ENCODE peak calls at places on chromosomes 6 and 20, in five cellular contexts. X is progenitor cell of endocrine pancreas, R is PC-3, D is fibroblast of gingiva, W is adipocyte. J is an unnamed sample.

GRCh38 chr6:138647006-138647405 is 126.6 kb upstream of the CCDC28A start:
- DNase-seq in X (no peak), W (peak), D (peak), R (no peak), J (peak)

GRCh38 chr6:13710552-13711383 is 867 bp downstream of the RANBP9 start:
- DNase-seq in D (no peak), R (peak), X (peak), W (peak), J (peak)

GRCh38 chr20:11675920-11676617 is 241.6 kb upstream of the BTBD3 start:
- DNase-seq in W (no peak), R (no peak), D (peak), X (no peak), J (peak)

GRCh38 chr20:24492031-24492607 is 22.7 kb downstream of the SYNDIG1 start:
- DNase-seq in X (no peak), R (no peak), W (no peak), D (no peak), J (no peak)

GRCh38 chr6:134585529-134585873 is 267.6 kb upstream of the SGK1 start:
- DNase-seq in D (no peak), X (no peak), R (no peak), W (no peak), J (no peak)

GRCh38 chr20:45347936-45348809 is at the start of gene SDC4:
- DNase-seq in R (peak), X (peak), D (peak), W (peak), J (peak)

GRCh38 chr6:168180548-168181011 is 101.6 kb upstream of the FRMD1 start:
- DNase-seq in X (no peak), D (no peak), W (no peak), R (peak), J (no peak)

GRCh38 chr6:94956910-94957309 is 620.4 kb upstream of the MANEA start:
- DNase-seq in W (no peak), X (no peak), D (no peak), R (no peak), J (no peak)

GRCh38 chr20:48672324-48672723 is 155.5 kb downstream of the PREX1 start:
- DNase-seq in X (no peak), W (no peak), D (no peak), R (no peak), J (no peak)

GRCh38 chr20:39394461-39394860 is 432.3 kb downstream of the DHX35 start:
- DNase-seq in W (no peak), D (no peak), R (no peak), X (no peak), J (no peak)

GRCh38 chr6:1406306-1407058 is 17.1 kb downstream of the FOXF2 start:
- DNase-seq in W (peak), X (no peak), R (no peak), D (peak), J (peak)

GRCh38 chr6:161393839-161394364 is 120.0 kb upstream of the AGPAT4 start:
- DNase-seq in R (peak), D (peak), X (no peak), W (peak), J (peak)

GRCh38 chr6:160733045-160733646 is 31.1 kb downstream of the PLG start:
- DNase-seq in D (peak), X (peak), W (peak), R (peak), J (peak)

GRCh38 chr20:3045816-3046676 is at the start of gene MRPS26:
- DNase-seq in W (peak), R (peak), D (peak), X (peak), J (peak)

GRCh38 chr6:1600764-1601615 is 8.7 kb upstream of the FOXC1 start:
- DNase-seq in R (no peak), D (no peak), W (no peak), X (no peak), J (no peak)

GRCh38 chr6:143027058-143027457 is 33.6 kb upstream of the AIG1 start:
- DNase-seq in W (peak), D (no peak), R (peak), X (no peak), J (peak)

GRCh38 chr6:149032599-149033405 is 284.7 kb upstream of the TAB2 start:
- DNase-seq in X (no peak), D (peak), R (peak), W (peak), J (peak)

GRCh38 chr6:149840345-149841075 is 23.6 kb downstream of the LRP11 start:
- DNase-seq in W (peak), R (peak), X (peak), D (peak), J (peak)

GRCh38 chr6:73657201-73657600 is 3.4 kb upstream of the SLC17A5 start:
- DNase-seq in D (no peak), X (no peak), W (no peak), R (peak), J (no peak)

GRCh38 chr6:143549221-143549620 is 37.7 kb upstream of the FUCA2 start:
- DNase-seq in D (no peak), R (no peak), X (no peak), W (no peak), J (no peak)

GRCh38 chr6:14361956-14362587 is 244.5 kb downstream of the CD83 start:
- DNase-seq in D (no peak), W (no peak), R (no peak), X (no peak), J (no peak)

GRCh38 chr6:138397128-138397814 is 6.8 kb upstream of the HEBP2 start:
- DNase-seq in R (no peak), D (peak), W (peak), X (no peak), J (no peak)

GRCh38 chr6:12582421-12583110 is 134.0 kb upstream of the PHACTR1 start:
- DNase-seq in X (no peak), R (no peak), W (no peak), D (no peak), J (peak)

GRCh38 chr20:35788796-35789195 is 17.0 kb downstream of the PHF20 start:
- DNase-seq in R (no peak), X (no peak), W (no peak), D (no peak), J (no peak)

GRCh38 chr6:130680118-130680517 is 147.1 kb upstream of the SMLR1 start:
- DNase-seq in W (no peak), X (no peak), D (no peak), R (no peak), J (peak)

GRCh38 chr6:107658920-107659879 is 164.9 kb downstream of the SCML4 start:
- DNase-seq in W (peak), X (no peak), R (peak), D (peak), J (no peak)

GRCh38 chr20:47320990-47321805 is 35.3 kb downstream of the ZMYND8 start:
- DNase-seq in X (no peak), D (no peak), W (no peak), R (peak), J (no peak)

GRCh38 chr20:36820073-36820472 is 46.5 kb upstream of the DSN1 start:
- DNase-seq in D (no peak), R (no peak), W (no peak), X (no peak), J (no peak)

GRCh38 chr6:90468080-90468479 is 118.8 kb downstream of the MAP3K7 start:
- DNase-seq in W (no peak), D (no peak), R (peak), X (no peak), J (peak)